ENCODE peak calls at places on chromosomes 4 and X, in five cellular contexts. P is HCT116, U is transverse colon, Y is foreskin fibroblast, S is heart left ventricle. M is an unnamed sample.

GRCh38 chr4:7002336-7002735 is 40.8 kb upstream of the TADA2B start:
- DNase-seq in P (no peak), U (no peak), S (no peak), Y (no peak), M (no peak)

GRCh38 chr4:185774815-185775684 is 36.9 kb downstream of the SORBS2 start:
- DNase-seq in U (no peak), Y (peak), S (no peak), P (no peak), M (no peak)

GRCh38 chr4:98778206-98778605 is 119.8 kb upstream of the TSPAN5 start:
- DNase-seq in S (no peak), U (no peak), Y (peak), P (no peak), M (no peak)

GRCh38 chr4:118776166-118776954 is 59.6 kb downstream of the SEC24D start:
- DNase-seq in S (no peak), P (no peak), Y (peak), U (no peak), M (no peak)

GRCh38 chr4:149999485-150000074 is 78.7 kb upstream of the DCLK2 start:
- DNase-seq in P (peak), S (no peak), U (no peak), Y (peak), M (no peak)

GRCh38 chr4:1463088-1463926 is 57.1 kb upstream of the NKX1-1 start:
- DNase-seq in U (no peak), Y (peak), S (no peak), P (no peak), M (peak)

GRCh38 chr4:54289316-54289715 is 60.2 kb downstream of the PDGFRA start:
- DNase-seq in S (no peak), U (no peak), P (no peak), Y (no peak), M (no peak)

GRCh38 chr4:113496698-113497097 is 264.8 kb downstream of the CAMK2D start:
- DNase-seq in P (no peak), S (no peak), Y (no peak), U (no peak), M (no peak)

GRCh38 chrX:40035726-40036125 is 62.0 kb downstream of the BCOR start:
- DNase-seq in S (no peak), Y (no peak), U (no peak), P (no peak), M (no peak)

GRCh38 chrX:1012678-1013300 is 199.7 kb downstream of the CRLF2 start:
- DNase-seq in P (no peak), S (no peak), Y (no peak), U (no peak), M (peak)

GRCh38 chr4:90127223-90127705 is at the start of gene CCSER1:
- DNase-seq in P (peak), S (peak), U (peak), Y (peak), M (no peak)
- TF ChIP-seq CTCF in P (no peak), S (no peak), U (no peak), Y (no peak), M (no peak)

DNA sequence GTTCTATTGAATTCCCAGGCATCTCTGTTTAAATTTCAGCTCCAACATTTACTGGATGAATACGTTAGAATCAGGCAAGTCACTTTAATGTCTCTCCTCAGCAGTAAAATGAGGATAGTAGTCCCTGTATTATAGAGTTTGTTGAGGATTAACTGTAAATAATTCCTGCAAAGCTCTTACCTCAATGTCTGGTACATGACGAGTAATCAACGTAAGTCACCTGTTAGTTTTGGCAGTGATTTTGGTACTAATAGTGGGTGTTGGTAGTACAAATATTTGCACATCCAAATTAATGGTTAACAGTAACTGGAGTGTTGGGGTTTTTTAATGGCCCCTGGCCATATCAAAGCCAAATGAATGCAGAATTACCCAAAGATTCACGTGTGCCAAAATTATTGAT is 189.8 kb upstream of the GALNT7 start:
- DNase-seq in P (no peak), Y (no peak), U (no peak), S (no peak), M (no peak)
- TF ChIP-seq CTCF in P (no peak), Y (no peak), U (no peak), S (no peak), M (no peak)

GRCh38 chr4:41994461-41994860 is 4.1 kb downstream of the SLC30A9 start:
- DNase-seq in U (no peak), P (no peak), Y (no peak), S (no peak), M (no peak)
- TF ChIP-seq CTCF in U (no peak), P (no peak), Y (no peak), S (no peak), M (peak)

GRCh38 chr4:52234539-52235174 is 183.6 kb downstream of the SPATA18 start:
- DNase-seq in Y (peak), P (peak), U (no peak), S (no peak), M (no peak)
- TF ChIP-seq CTCF in Y (peak), P (peak), U (no peak), S (peak), M (peak)

GRCh38 chr4:86910820-86911684 is 18.8 kb upstream of the C4orf36 start:
- DNase-seq in Y (peak), U (no peak), S (no peak), P (no peak), M (no peak)

GRCh38 chr4:86909945-86910344 is 17.7 kb upstream of the C4orf36 start:
- DNase-seq in U (no peak), S (no peak), Y (no peak), P (no peak), M (no peak)

GRCh38 chr4:86909540-86909939 is 17.3 kb upstream of the C4orf36 start:
- DNase-seq in S (no peak), Y (no peak), U (no peak), P (no peak), M (no peak)

DNA sequence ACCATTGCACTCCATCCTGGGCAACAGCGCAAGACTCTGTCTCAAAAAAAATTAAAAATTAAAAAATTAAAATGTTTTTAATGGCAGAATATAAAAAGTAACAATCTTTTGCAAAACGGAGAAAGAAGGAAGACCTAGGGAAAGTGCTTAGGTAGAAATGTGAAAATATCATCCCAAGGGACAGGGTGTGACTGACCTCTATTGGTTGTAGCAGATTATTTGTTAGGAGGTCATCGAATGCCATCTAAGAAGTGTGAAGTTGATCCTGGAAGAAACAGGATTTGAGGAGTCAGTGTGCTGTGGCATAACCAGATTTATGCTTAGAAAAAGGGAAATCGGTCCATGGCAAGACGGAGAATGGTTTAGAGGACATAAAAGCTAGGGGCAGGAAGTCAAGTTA is 18.1 kb upstream of the C4orf36 start:
- DNase-seq in S (no peak), Y (no peak), U (no peak), P (no peak), M (no peak)
- TF ChIP-seq CTCF in S (no peak), Y (no peak), U (no peak), P (peak), M (peak)